ENCODE peak calls at places on chromosomes 12 and 14, in six cellular contexts. X is T1000; M is dorsolateral prefrontal cortex; G is NCI-H1092 treated with DMSO at 0.1 percent for 48 hours; U is CD4-positive, CD25-positive, alpha-beta regulatory T cell; R is frontal cortex. I is an unnamed sample.
A peak's percentile ranks its signal among the peaks of the same experiment; 100 is the strongest.

GRCh38 chr14:94598506-94598815 is 13.7 kb upstream of the SERPINA3 start:
- DNase-seq in R (no peak), G (no peak), U (no peak), M (no peak), X (no peak), I (no peak)

GRCh38 chr14:105894125-105894977 is 368.0 kb downstream of the TMEM121 start:
- DNase-seq in U (no peak), R (no peak), X (no peak), M (no peak), G (no peak), I (no peak)

GRCh38 chr14:99242816-99243795 is 28.9 kb downstream of the BCL11B start:
- DNase-seq in U (peak; percentile 76), X (no peak), M (no peak), G (peak; percentile 5), R (no peak), I (no peak)

GRCh38 chr14:69650948-69651369 is 39.6 kb downstream of the SUSD6 start:
- DNase-seq in X (no peak), M (no peak), G (no peak), U (no peak), R (no peak), I (no peak)

GRCh38 chr14:93135399-93135798 is 19.7 kb upstream of the ITPK1 start:
- DNase-seq in M (no peak), X (no peak), R (no peak), U (no peak), G (no peak), I (no peak)

GRCh38 chr12:82650627-82651337 is 35.9 kb upstream of the TMTC2 start:
- DNase-seq in U (peak; percentile 8), X (no peak), M (no peak), G (no peak), R (no peak), I (no peak)

GRCh38 chr12:131249291-131250027 is 295.8 kb downstream of the ADGRD1 start:
- DNase-seq in M (no peak), X (no peak), G (no peak), U (no peak), R (no peak), I (no peak)

GRCh38 chr12:107318554-107318803 is 225.1 kb upstream of the CRY1 start:
- DNase-seq in U (no peak), G (no peak), R (no peak), M (peak; percentile 4), X (no peak), I (no peak)

GRCh38 chr12:53201639-53202038 is 5.4 kb downstream of the ITGB7 start:
- DNase-seq in M (no peak), G (no peak), X (no peak), U (no peak), R (no peak), I (no peak)

GRCh38 chr14:21248739-21249411 is 20.4 kb downstream of the HNRNPC start:
- DNase-seq in X (no peak), U (no peak), M (no peak), G (no peak), R (no peak), I (no peak)

GRCh38 chr14:85399196-85399595 is 130.7 kb upstream of the FLRT2 start:
- DNase-seq in M (no peak), X (no peak), G (no peak), R (no peak), U (no peak), I (no peak)

GRCh38 chr14:89669209-89669608 is 252.2 kb upstream of the FOXN3 start:
- DNase-seq in X (no peak), U (peak; percentile 32), G (no peak), R (no peak), M (peak; percentile 20), I (peak; percentile 62)

GRCh38 chr12:1201886-1202285 is 210.9 kb downstream of the ERC1 start:
- DNase-seq in R (no peak), G (no peak), M (no peak), X (no peak), U (no peak), I (no peak)

GRCh38 chr12:62252576-62252975 is 7.6 kb upstream of the USP15 start:
- DNase-seq in M (no peak), U (no peak), G (no peak), X (no peak), R (no peak), I (no peak)

GRCh38 chr12:24742378-24742777 is 206.5 kb downstream of the BCAT1 start:
- DNase-seq in G (no peak), M (no peak), X (no peak), U (no peak), R (no peak), I (no peak)

GRCh38 chr12:6387541-6387940 is 3.6 kb downstream of the LTBR start:
- DNase-seq in U (no peak), G (no peak), M (no peak), X (no peak), R (no peak), I (no peak)

GRCh38 chr12:119154435-119154818 is 24.3 kb upstream of the HSPB8 start:
- DNase-seq in G (no peak), R (no peak), U (no peak), M (no peak), X (no peak), I (no peak)

GRCh38 chr12:131366261-131366871 is 344.5 kb upstream of the SFSWAP start:
- DNase-seq in G (no peak), M (no peak), R (no peak), U (no peak), X (no peak), I (no peak)

GRCh38 chr12:16349132-16349463 is 1.7 kb downstream of the MGST1 start:
- DNase-seq in M (no peak), G (no peak), R (no peak), X (peak; percentile 73), U (no peak), I (no peak)

GRCh38 chr12:121956041-121956341 is 37.6 kb downstream of the CFAP251 start:
- DNase-seq in U (no peak), G (no peak), X (no peak), M (no peak), R (no peak), I (no peak)